ENCODE peak calls at places on chromosomes 11 and 22, in six cellular contexts. C is IMR-90, G is mesenchymal stem cell, I is neuronal stem cell, H is H1, M is trophoblast cell. D is an unnamed sample.

GRCh38 chr11:124746621-124747243 is 5.3 kb downstream of the VSIG2 start:
- DNase-seq in C (peak), G (peak), I (no peak), H (peak), M (peak), D (peak)

GRCh38 chr11:48006301-48006992 is 26.1 kb downstream of the PTPRJ start:
- DNase-seq in C (peak), G (peak), I (no peak), H (no peak), M (no peak), D (no peak)

GRCh38 chr11:85316967-85317366 is 310.2 kb downstream of the DLG2 start:
- DNase-seq in C (no peak), G (no peak), I (no peak), H (no peak), M (no peak), D (no peak)

GRCh38 chr11:66328307-66329144 is 7.7 kb downstream of the RIN1 start:
- DNase-seq in C (peak), G (peak), I (peak), H (peak), M (peak), D (peak)

GRCh38 chr22:19941365-19942070 is at the start of the genes COMT and TXNRD2:
- DNase-seq in C (peak), G (peak), I (no peak), H (no peak), M (peak), D (no peak)

GRCh38 chr11:69588270-69588669 is 52.7 kb upstream of the CCND1 start:
- DNase-seq in C (peak), G (peak), I (no peak), H (no peak), M (peak), D (no peak)

GRCh38 chr22:31954535-31955326 is 10.4 kb downstream of the YWHAH start:
- DNase-seq in C (no peak), G (no peak), I (no peak), H (no peak), M (no peak), D (no peak)

GRCh38 chr11:117154468-117154867 is 10.4 kb downstream of the PAFAH1B2 start:
- DNase-seq in C (no peak), G (no peak), I (no peak), H (no peak), M (no peak), D (no peak)

GRCh38 chr11:130771708-130772107 is 144.6 kb downstream of the SNX19 start:
- DNase-seq in C (peak), G (peak), I (no peak), H (no peak), M (no peak), D (no peak)

GRCh38 chr22:32991353-32992115 is 66.6 kb downstream of the SYN3 start:
- DNase-seq in C (no peak), G (no peak), I (no peak), H (no peak), M (peak), D (no peak)

GRCh38 chr11:111361082-111361801 is 17.8 kb downstream of the POU2AF1 start:
- DNase-seq in C (no peak), G (no peak), I (no peak), H (no peak), M (peak), D (no peak)

GRCh38 chr11:70805971-70806370 is 407.6 kb downstream of the CTTN start:
- DNase-seq in C (no peak), G (no peak), I (no peak), H (no peak), M (no peak), D (no peak)

GRCh38 chr11:118625036-118625690 is 17.7 kb downstream of the PHLDB1 start:
- DNase-seq in C (no peak), G (no peak), I (no peak), H (no peak), M (no peak), D (no peak)

GRCh38 chr22:38327805-38328204 is 10.6 kb upstream of the CSNK1E start:
- DNase-seq in C (peak), G (peak), I (no peak), H (no peak), M (no peak), D (no peak)

GRCh38 chr11:69700278-69701140 is 3.3 kb downstream of the FGF19 start:
- DNase-seq in C (peak), G (peak), I (no peak), H (peak), M (no peak), D (peak)

GRCh38 chr11:131691558-131692041 is 321.2 kb downstream of the NTM start:
- DNase-seq in C (peak), G (no peak), I (no peak), H (peak), M (peak), D (peak)

GRCh38 chr22:41442240-41442792 is 4.3 kb downstream of the TOB2 start:
- DNase-seq in C (no peak), G (no peak), I (no peak), H (no peak), M (peak), D (no peak)

GRCh38 chr11:84824624-84825023 is 802.5 kb downstream of the DLG2 start:
- DNase-seq in C (no peak), G (peak), I (no peak), H (no peak), M (peak), D (no peak)

GRCh38 chr11:108027057-108027456 is 18.4 kb downstream of the CUL5 start:
- DNase-seq in C (no peak), G (no peak), I (no peak), H (no peak), M (peak), D (no peak)

GRCh38 chr22:35632902-35633301 is 15.3 kb upstream of the APOL6 start:
- DNase-seq in C (no peak), G (no peak), I (no peak), H (no peak), M (no peak), D (no peak)

GRCh38 chr22:49881856-49882255 is 28.2 kb downstream of the ZBED4 start:
- DNase-seq in C (no peak), G (no peak), I (no peak), H (no peak), M (no peak), D (no peak)

GRCh38 chr11:58907780-58908179 is 31.5 kb upstream of the GLYATL1 start:
- DNase-seq in C (no peak), G (no peak), I (no peak), H (no peak), M (peak), D (no peak)

GRCh38 chr11:94751806-94752205 is 16.4 kb upstream of the AMOTL1 start:
- DNase-seq in C (no peak), G (no peak), I (no peak), H (no peak), M (no peak), D (no peak)

GRCh38 chr22:48376936-48377335 is 1450.7 kb downstream of the BRD1 start:
- DNase-seq in C (no peak), G (no peak), I (no peak), H (peak), M (no peak), D (no peak)

GRCh38 chr22:27474112-27474571 is 327.4 kb downstream of the MN1 start:
- DNase-seq in C (no peak), G (no peak), I (no peak), H (no peak), M (no peak), D (no peak)

GRCh38 chr11:12052676-12053605 is 44.5 kb upstream of the DKK3 start:
- DNase-seq in C (no peak), G (no peak), I (no peak), H (no peak), M (no peak), D (peak)

GRCh38 chr11:66362481-66363147 is 8.9 kb downstream of the SLC29A2 start:
- DNase-seq in C (no peak), G (no peak), I (no peak), H (no peak), M (no peak), D (no peak)

GRCh38 chr11:91946397-91947090 is 278.1 kb upstream of the FAT3 start:
- DNase-seq in C (no peak), G (peak), I (no peak), H (no peak), M (no peak), D (no peak)

GRCh38 chr11:13929551-13929950 is 33.0 kb upstream of the SPON1 start:
- DNase-seq in C (no peak), G (peak), I (no peak), H (no peak), M (no peak), D (no peak)

GRCh38 chr11:70828498-70829159 is 423.7 kb downstream of the SHANK2 start:
- DNase-seq in C (no peak), G (no peak), I (no peak), H (no peak), M (no peak), D (no peak)

GRCh38 chr22:28181332-28181731 is 262.3 kb upstream of the PITPNB start:
- DNase-seq in C (peak), G (no peak), I (no peak), H (no peak), M (no peak), D (no peak)

GRCh38 chr22:37827056-37827455 is 3.9 kb downstream of the GALR3 start:
- DNase-seq in C (no peak), G (no peak), I (no peak), H (no peak), M (no peak), D (no peak)

DNA sequence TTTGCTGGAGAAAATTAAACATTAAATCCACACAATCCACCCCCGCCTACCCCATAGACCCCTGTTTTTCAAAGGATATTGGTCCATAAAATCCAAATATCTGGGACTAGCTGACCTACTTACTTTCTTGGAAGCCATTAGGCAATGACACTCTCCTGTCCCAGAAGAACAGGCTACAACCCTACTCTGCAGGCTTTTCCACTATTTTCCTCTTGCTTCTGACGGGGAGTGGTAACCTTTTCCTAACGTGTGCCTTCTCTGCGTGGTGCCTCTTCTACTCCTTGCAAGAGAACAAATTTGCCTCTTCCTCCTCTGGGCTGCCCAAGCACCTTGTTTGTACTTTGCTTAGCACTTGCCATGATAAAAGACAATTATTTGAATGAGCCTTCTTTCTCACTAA is 51.6 kb downstream of the UBASH3B start:
- DNase-seq in C (no peak), G (no peak), I (no peak), H (no peak), M (peak), D (no peak)
- H4K91ac ChIP-seq in C (peak), G (peak), I (no peak), H (no peak), M (no peak), D (no peak)

GRCh38 chr11:57363681-57364080 is 17.3 kb downstream of the PRG3 start:
- DNase-seq in C (no peak), G (no peak), I (no peak), H (no peak), M (no peak), D (no peak)

GRCh38 chr11:57363131-57363530 is 17.8 kb downstream of the PRG3 start:
- DNase-seq in C (no peak), G (no peak), I (no peak), H (no peak), M (no peak), D (no peak)

GRCh38 chr11:57359896-57360690 is 20.9 kb downstream of the PRG3 start:
- DNase-seq in C (no peak), G (no peak), I (no peak), H (no peak), M (no peak), D (no peak)

GRCh38 chr11:57360991-57361390 is 20.0 kb downstream of the PRG3 start:
- DNase-seq in C (no peak), G (no peak), I (no peak), H (no peak), M (no peak), D (no peak)

GRCh38 chr11:57361926-57362325 is 19.0 kb downstream of the PRG3 start:
- DNase-seq in C (no peak), G (no peak), I (no peak), H (no peak), M (no peak), D (no peak)
- H4K91ac ChIP-seq in C (no peak), G (no peak), I (no peak), H (no peak), M (no peak), D (no peak)

GRCh38 chr11:35179466-35180135 is 40.6 kb downstream of the CD44 start:
- DNase-seq in C (peak), G (no peak), I (no peak), H (no peak), M (no peak), D (no peak)
- H4K91ac ChIP-seq in C (peak), G (no peak), I (no peak), H (no peak), M (no peak), D (no peak)

GRCh38 chr22:44454113-44454769 is 43.8 kb downstream of the RTL6 start:
- DNase-seq in C (no peak), G (no peak), I (no peak), H (no peak), M (no peak), D (no peak)

GRCh38 chr22:44450503-44450902 is 47.5 kb downstream of the RTL6 start:
- DNase-seq in C (no peak), G (no peak), I (no peak), H (no peak), M (no peak), D (no peak)

GRCh38 chr22:44451016-44451415 is 47.0 kb downstream of the RTL6 start:
- DNase-seq in C (no peak), G (no peak), I (no peak), H (no peak), M (no peak), D (no peak)

GRCh38 chr22:44453441-44454112 is 44.5 kb downstream of the RTL6 start:
- DNase-seq in C (no peak), G (no peak), I (no peak), H (no peak), M (no peak), D (no peak)

GRCh38 chr22:44452531-44453420 is 45.3 kb downstream of the RTL6 start:
- DNase-seq in C (no peak), G (no peak), I (no peak), H (no peak), M (no peak), D (no peak)
- H4K91ac ChIP-seq in C (no peak), G (no peak), I (no peak), H (no peak), M (no peak), D (no peak)

GRCh38 chr22:43995798-43996169 is 28.3 kb upstream of the PARVB start:
- DNase-seq in C (no peak), G (no peak), I (no peak), H (no peak), M (no peak), D (no peak)
- H4K91ac ChIP-seq in C (no peak), G (no peak), I (no peak), H (no peak), M (no peak), D (no peak)

GRCh38 chr11:104098132-104098531 is 61.7 kb downstream of the DDI1 start:
- DNase-seq in C (no peak), G (no peak), I (no peak), H (no peak), M (no peak), D (no peak)
- H4K91ac ChIP-seq in C (no peak), G (no peak), I (no peak), H (no peak), M (no peak), D (no peak)

GRCh38 chr11:3171931-3172560 is 6.9 kb upstream of the OSBPL5 start:
- DNase-seq in C (no peak), G (no peak), I (no peak), H (no peak), M (no peak), D (no peak)
- H4K91ac ChIP-seq in C (no peak), G (no peak), I (no peak), H (no peak), M (no peak), D (no peak)

DNA sequence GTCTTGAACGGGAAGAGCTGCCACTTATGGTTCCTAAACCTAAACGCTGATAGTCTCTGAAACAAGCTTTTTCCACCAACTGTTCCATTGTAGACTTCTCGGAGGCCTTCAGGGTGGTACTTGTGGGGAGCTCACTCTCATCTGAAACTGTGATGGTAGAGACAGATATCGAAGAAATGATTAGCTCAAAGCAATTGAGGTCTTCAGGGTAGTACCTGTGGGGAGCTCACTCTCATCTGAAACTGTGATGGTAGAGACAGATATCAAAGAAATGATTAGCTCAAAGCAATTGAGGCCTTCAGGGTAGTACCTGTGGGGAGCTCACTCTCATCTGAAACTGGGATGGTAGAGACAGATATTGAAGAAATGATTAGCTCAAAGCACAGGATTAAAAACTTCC is 175.7 kb downstream of the SWAP70 start:
- DNase-seq in C (no peak), G (no peak), I (no peak), H (no peak), M (no peak), D (no peak)
- H4K91ac ChIP-seq in C (no peak), G (no peak), I (no peak), H (no peak), M (peak), D (no peak)

GRCh38 chr22:45722006-45722405 is 50.4 kb downstream of the ATXN10 start:
- DNase-seq in C (no peak), G (no peak), I (no peak), H (no peak), M (no peak), D (no peak)
- H4K91ac ChIP-seq in C (no peak), G (no peak), I (no peak), H (no peak), M (no peak), D (no peak)